ENCODE peak calls at places on chromosomes 2 and 18, in eight cellular contexts. S, O, W, T, J, I, M and D are unnamed samples.
A peak's percentile ranks its signal among the peaks of the same experiment; 100 is the strongest.

GRCh38 chr2:193695367-193695766 is 1500.6 kb upstream of the TMEFF2 start:
- DNase-seq in S (no peak), O (peak; percentile 56), W (no peak), T (no peak), J (peak; percentile 76), I (peak; percentile 10), M (no peak), D (no peak)

GRCh38 chr2:143890799-143891198 is 629.1 kb downstream of the ZEB2 start:
- DNase-seq in S (no peak), O (no peak), W (no peak), T (no peak), J (no peak), I (no peak), M (no peak), D (no peak)

GRCh38 chr2:26136431-26136830 is 36.5 kb upstream of the GAREM2 start:
- DNase-seq in S (no peak), O (no peak), W (no peak), T (no peak), J (no peak), I (no peak), M (no peak), D (no peak)

GRCh38 chr18:61216086-61216485 is 117.1 kb upstream of the CDH20 start:
- DNase-seq in S (no peak), O (no peak), W (no peak), T (no peak), J (no peak), I (no peak), M (no peak), D (no peak)

GRCh38 chr18:47658498-47658897 is 272.0 kb downstream of the SMAD2 start:
- DNase-seq in S (no peak), O (no peak), W (no peak), T (no peak), J (no peak), I (no peak), M (no peak), D (no peak)

GRCh38 chr18:74183110-74183509 is 34.8 kb downstream of the TIMM21 start:
- DNase-seq in S (no peak), O (peak; percentile 33), W (no peak), T (no peak), J (no peak), I (no peak), M (no peak), D (no peak)

GRCh38 chr2:149612122-149612521 is 24.5 kb upstream of the MMADHC start:
- DNase-seq in S (no peak), O (peak; percentile 72), W (no peak), T (no peak), J (peak; percentile 70), I (no peak), M (no peak), D (peak; percentile 46)

GRCh38 chr18:44839239-44839666 is 158.6 kb downstream of the SETBP1 start:
- DNase-seq in S (peak; percentile 57), O (peak; percentile 53), W (peak; percentile 70), T (no peak), J (peak; percentile 77), I (no peak), M (peak; percentile 14), D (peak; percentile 68)